ENCODE peak calls at places on chromosomes 6 and 20, in ten cellular contexts. One of them, this sample, is unnamed.

GRCh38 chr6:123094768-123095167 is 98.7 kb downstream of the CLVS2 start:
- DNase-seq in adrenal gland: no peak
- DNase-seq in lung: no peak
- DNase-seq in IMR-90: no peak
- DNase-seq in cardiac muscle cell: no peak
- DNase-seq in BE2C: no peak
- DNase-seq in neuronal stem cell: no peak
- DNase-seq in neural progenitor cell: no peak
- DNase-seq in CD8-positive, alpha-beta memory T cell: no peak
- DNase-seq in A549: no peak
- DNase-seq in this sample: no peak

GRCh38 chr6:168035661-168036616 is 38.5 kb downstream of the KIF25 start:
- DNase-seq in BE2C: no peak
- DNase-seq in cardiac muscle cell: no peak
- DNase-seq in IMR-90: peak; percentile 85
- DNase-seq in neural progenitor cell: peak; percentile 25
- DNase-seq in neuronal stem cell: no peak
- DNase-seq in CD8-positive, alpha-beta memory T cell: no peak
- DNase-seq in adrenal gland: no peak
- DNase-seq in A549: peak; percentile 21
- DNase-seq in lung: no peak
- DNase-seq in this sample: peak; percentile 56

GRCh38 chr20:57480444-57481152 is 44.3 kb downstream of the CTCFL start:
- DNase-seq in neuronal stem cell: no peak
- DNase-seq in cardiac muscle cell: peak; percentile 62
- DNase-seq in BE2C: no peak
- DNase-seq in CD8-positive, alpha-beta memory T cell: no peak
- DNase-seq in neural progenitor cell: no peak
- DNase-seq in A549: no peak
- DNase-seq in lung: no peak
- DNase-seq in IMR-90: no peak
- DNase-seq in adrenal gland: no peak
- DNase-seq in this sample: no peak

GRCh38 chr6:4817551-4817950 is 41.3 kb downstream of the CDYL start:
- DNase-seq in BE2C: no peak
- DNase-seq in adrenal gland: no peak
- DNase-seq in cardiac muscle cell: no peak
- DNase-seq in IMR-90: peak; percentile 52
- DNase-seq in neuronal stem cell: no peak
- DNase-seq in neural progenitor cell: no peak
- DNase-seq in lung: no peak
- DNase-seq in CD8-positive, alpha-beta memory T cell: no peak
- DNase-seq in A549: no peak
- DNase-seq in this sample: no peak

GRCh38 chr20:62359491-62360121 is 7.5 kb downstream of the LAMA5 start:
- DNase-seq in IMR-90: no peak
- DNase-seq in adrenal gland: peak; percentile 49
- DNase-seq in BE2C: peak; percentile 10
- DNase-seq in cardiac muscle cell: no peak
- DNase-seq in lung: no peak
- DNase-seq in neural progenitor cell: no peak
- DNase-seq in A549: no peak
- DNase-seq in CD8-positive, alpha-beta memory T cell: no peak
- DNase-seq in neuronal stem cell: no peak
- DNase-seq in this sample: no peak

GRCh38 chr20:41081276-41081814 is 52.7 kb downstream of the TOP1 start:
- DNase-seq in adrenal gland: no peak
- DNase-seq in BE2C: no peak
- DNase-seq in CD8-positive, alpha-beta memory T cell: no peak
- DNase-seq in IMR-90: peak; percentile 82
- DNase-seq in lung: no peak
- DNase-seq in cardiac muscle cell: no peak
- DNase-seq in neuronal stem cell: no peak
- DNase-seq in A549: no peak
- DNase-seq in neural progenitor cell: no peak
- DNase-seq in this sample: no peak

GRCh38 chr20:860891-861290 is 27.4 kb downstream of the FAM110A start:
- DNase-seq in A549: no peak
- DNase-seq in CD8-positive, alpha-beta memory T cell: no peak
- DNase-seq in neuronal stem cell: no peak
- DNase-seq in BE2C: no peak
- DNase-seq in adrenal gland: no peak
- DNase-seq in lung: no peak
- DNase-seq in neural progenitor cell: no peak
- DNase-seq in cardiac muscle cell: no peak
- DNase-seq in IMR-90: no peak
- DNase-seq in this sample: no peak

GRCh38 chr6:35015996-35016395 is 125.1 kb downstream of the TCP11 start:
- DNase-seq in neural progenitor cell: no peak
- DNase-seq in neuronal stem cell: no peak
- DNase-seq in lung: no peak
- DNase-seq in IMR-90: peak; percentile 56
- DNase-seq in BE2C: no peak
- DNase-seq in CD8-positive, alpha-beta memory T cell: no peak
- DNase-seq in adrenal gland: peak; percentile 30
- DNase-seq in A549: no peak
- DNase-seq in cardiac muscle cell: no peak
- DNase-seq in this sample: no peak

GRCh38 chr20:904146-904545 is 12.0 kb downstream of the ANGPT4 start:
- DNase-seq in A549: no peak
- DNase-seq in cardiac muscle cell: no peak
- DNase-seq in lung: no peak
- DNase-seq in neural progenitor cell: no peak
- DNase-seq in adrenal gland: no peak
- DNase-seq in IMR-90: no peak
- DNase-seq in BE2C: no peak
- DNase-seq in neuronal stem cell: no peak
- DNase-seq in CD8-positive, alpha-beta memory T cell: no peak
- DNase-seq in this sample: no peak

GRCh38 chr6:26312096-26312463 is 52.9 kb upstream of the BTN3A2 start:
- DNase-seq in neural progenitor cell: no peak
- DNase-seq in A549: no peak
- DNase-seq in CD8-positive, alpha-beta memory T cell: no peak
- DNase-seq in adrenal gland: no peak
- DNase-seq in lung: no peak
- DNase-seq in cardiac muscle cell: no peak
- DNase-seq in BE2C: no peak
- DNase-seq in neuronal stem cell: no peak
- DNase-seq in IMR-90: no peak
- DNase-seq in this sample: peak; percentile 43

GRCh38 chr20:4956200-4956810 is 45.0 kb downstream of the SLC23A2 start:
- DNase-seq in BE2C: no peak
- DNase-seq in cardiac muscle cell: peak; percentile 66
- DNase-seq in A549: peak; percentile 79
- DNase-seq in neuronal stem cell: peak; percentile 44
- DNase-seq in IMR-90: peak; percentile 75
- DNase-seq in lung: no peak
- DNase-seq in CD8-positive, alpha-beta memory T cell: no peak
- DNase-seq in adrenal gland: no peak
- DNase-seq in neural progenitor cell: peak; percentile 74
- DNase-seq in this sample: peak; percentile 71

GRCh38 chr20:16215056-16215455 is 358.2 kb downstream of the KIF16B start:
- DNase-seq in lung: no peak
- DNase-seq in IMR-90: no peak
- DNase-seq in neuronal stem cell: no peak
- DNase-seq in BE2C: no peak
- DNase-seq in cardiac muscle cell: peak; percentile 23
- DNase-seq in A549: no peak
- DNase-seq in neural progenitor cell: peak; percentile 24
- DNase-seq in adrenal gland: no peak
- DNase-seq in CD8-positive, alpha-beta memory T cell: no peak
- DNase-seq in this sample: no peak

GRCh38 chr6:15389759-15390723 is 144.2 kb downstream of the JARID2 start:
- DNase-seq in neuronal stem cell: peak; percentile 69
- DNase-seq in neural progenitor cell: peak; percentile 87
- DNase-seq in lung: no peak
- DNase-seq in cardiac muscle cell: peak; percentile 82
- DNase-seq in CD8-positive, alpha-beta memory T cell: no peak
- DNase-seq in BE2C: peak; percentile 68
- DNase-seq in adrenal gland: no peak
- DNase-seq in A549: peak; percentile 25
- DNase-seq in IMR-90: peak; percentile 66
- DNase-seq in this sample: peak; percentile 82

GRCh38 chr20:63701329-63702035 is 5.0 kb downstream of the TNFRSF6B start:
- DNase-seq in neuronal stem cell: no peak
- DNase-seq in IMR-90: no peak
- DNase-seq in cardiac muscle cell: no peak
- DNase-seq in CD8-positive, alpha-beta memory T cell: no peak
- DNase-seq in A549: no peak
- DNase-seq in neural progenitor cell: no peak
- DNase-seq in BE2C: peak; percentile 22
- DNase-seq in lung: no peak
- DNase-seq in adrenal gland: peak; percentile 16
- DNase-seq in this sample: no peak
- H3K4me1 ChIP-seq in neuronal stem cell: peaks cover 8% of the 10 kb centered on the region
- H3K4me1 ChIP-seq in IMR-90: peaks cover 25% of the 10 kb centered on the region
- H3K4me1 ChIP-seq in cardiac muscle cell: peaks cover 7% of the 10 kb centered on the region
- H3K4me1 ChIP-seq in CD8-positive, alpha-beta memory T cell: peaks cover 23% of the 10 kb centered on the region
- H3K4me1 ChIP-seq in A549: peaks cover 40% of the 10 kb centered on the region
- H3K4me1 ChIP-seq in neural progenitor cell: peaks cover 7% of the 10 kb centered on the region
- H3K4me1 ChIP-seq in BE2C: peaks cover 43% of the 10 kb centered on the region
- H3K4me1 ChIP-seq in lung: no peaks in the 10 kb centered on the region
- H3K4me1 ChIP-seq in adrenal gland: peaks cover 28% of the 10 kb centered on the region
- H3K4me1 ChIP-seq in this sample: peaks cover 16% of the 10 kb centered on the region

GRCh38 chr6:116388924-116389323 is 18.2 kb downstream of the DSE start:
- DNase-seq in A549: no peak
- DNase-seq in lung: no peak
- DNase-seq in neural progenitor cell: no peak
- DNase-seq in neuronal stem cell: no peak
- DNase-seq in cardiac muscle cell: no peak
- DNase-seq in CD8-positive, alpha-beta memory T cell: no peak
- DNase-seq in adrenal gland: no peak
- DNase-seq in IMR-90: no peak
- DNase-seq in BE2C: no peak
- DNase-seq in this sample: no peak

GRCh38 chr6:116385911-116386310 is 15.2 kb downstream of the DSE start:
- DNase-seq in adrenal gland: no peak
- DNase-seq in lung: no peak
- DNase-seq in neural progenitor cell: no peak
- DNase-seq in IMR-90: peak; percentile 33
- DNase-seq in cardiac muscle cell: no peak
- DNase-seq in neuronal stem cell: no peak
- DNase-seq in BE2C: no peak
- DNase-seq in A549: no peak
- DNase-seq in CD8-positive, alpha-beta memory T cell: no peak
- DNase-seq in this sample: no peak

GRCh38 chr6:116386581-116387299 is 16.0 kb downstream of the DSE start:
- DNase-seq in BE2C: no peak
- DNase-seq in A549: peak; percentile 9
- DNase-seq in neural progenitor cell: no peak
- DNase-seq in IMR-90: peak; percentile 80
- DNase-seq in neuronal stem cell: no peak
- DNase-seq in cardiac muscle cell: no peak
- DNase-seq in lung: no peak
- DNase-seq in adrenal gland: no peak
- DNase-seq in CD8-positive, alpha-beta memory T cell: no peak
- DNase-seq in this sample: peak; percentile 32

GRCh38 chr6:116385462-116385807 is 14.7 kb downstream of the DSE start:
- DNase-seq in adrenal gland: peak; percentile 42
- DNase-seq in neural progenitor cell: no peak
- DNase-seq in neuronal stem cell: no peak
- DNase-seq in cardiac muscle cell: no peak
- DNase-seq in CD8-positive, alpha-beta memory T cell: no peak
- DNase-seq in BE2C: no peak
- DNase-seq in A549: no peak
- DNase-seq in lung: no peak
- DNase-seq in IMR-90: peak; percentile 82
- DNase-seq in this sample: no peak

GRCh38 chr6:116387374-116387773 is 16.6 kb downstream of the DSE start:
- DNase-seq in neuronal stem cell: no peak
- DNase-seq in IMR-90: peak; percentile 90
- DNase-seq in BE2C: no peak
- DNase-seq in lung: no peak
- DNase-seq in adrenal gland: no peak
- DNase-seq in cardiac muscle cell: no peak
- DNase-seq in A549: no peak
- DNase-seq in CD8-positive, alpha-beta memory T cell: no peak
- DNase-seq in neural progenitor cell: no peak
- DNase-seq in this sample: no peak
- H3K4me1 ChIP-seq in neuronal stem cell: no peaks in the 10 kb centered on the region
- H3K4me1 ChIP-seq in IMR-90: peaks cover 20% of the 10 kb centered on the region
- H3K4me1 ChIP-seq in BE2C: peaks cover 8% of the 10 kb centered on the region
- H3K4me1 ChIP-seq in lung: peaks cover 12% of the 10 kb centered on the region
- H3K4me1 ChIP-seq in adrenal gland: peaks cover 14% of the 10 kb centered on the region
- H3K4me1 ChIP-seq in cardiac muscle cell: peaks cover 25% of the 10 kb centered on the region
- H3K4me1 ChIP-seq in A549: peaks cover 36% of the 10 kb centered on the region
- H3K4me1 ChIP-seq in CD8-positive, alpha-beta memory T cell: peaks cover 4% of the 10 kb centered on the region
- H3K4me1 ChIP-seq in neural progenitor cell: no peaks in the 10 kb centered on the region
- H3K4me1 ChIP-seq in this sample: peaks cover 22% of the 10 kb centered on the region

GRCh38 chr6:24991748-24992467 is 56.1 kb upstream of the RIPOR2 start:
- DNase-seq in neural progenitor cell: peak; percentile 80
- DNase-seq in adrenal gland: peak; percentile 34
- DNase-seq in A549: peak; percentile 22
- DNase-seq in BE2C: peak; percentile 66
- DNase-seq in IMR-90: peak; percentile 48
- DNase-seq in neuronal stem cell: peak; percentile 47
- DNase-seq in cardiac muscle cell: peak; percentile 81
- DNase-seq in CD8-positive, alpha-beta memory T cell: peak; percentile 54
- DNase-seq in lung: peak; percentile 53
- DNase-seq in this sample: peak; percentile 75
- H3K4me1 ChIP-seq in neural progenitor cell: no peaks in the 10 kb centered on the region
- H3K4me1 ChIP-seq in adrenal gland: no peaks in the 10 kb centered on the region
- H3K4me1 ChIP-seq in A549: no peaks in the 10 kb centered on the region
- H3K4me1 ChIP-seq in BE2C: no peaks in the 10 kb centered on the region
- H3K4me1 ChIP-seq in IMR-90: peaks cover 3% of the 10 kb centered on the region
- H3K4me1 ChIP-seq in neuronal stem cell: no peaks in the 10 kb centered on the region
- H3K4me1 ChIP-seq in cardiac muscle cell: peaks cover 5% of the 10 kb centered on the region
- H3K4me1 ChIP-seq in CD8-positive, alpha-beta memory T cell: peaks cover 43% of the 10 kb centered on the region
- H3K4me1 ChIP-seq in lung: no peaks in the 10 kb centered on the region
- H3K4me1 ChIP-seq in this sample: no peaks in the 10 kb centered on the region

DNA sequence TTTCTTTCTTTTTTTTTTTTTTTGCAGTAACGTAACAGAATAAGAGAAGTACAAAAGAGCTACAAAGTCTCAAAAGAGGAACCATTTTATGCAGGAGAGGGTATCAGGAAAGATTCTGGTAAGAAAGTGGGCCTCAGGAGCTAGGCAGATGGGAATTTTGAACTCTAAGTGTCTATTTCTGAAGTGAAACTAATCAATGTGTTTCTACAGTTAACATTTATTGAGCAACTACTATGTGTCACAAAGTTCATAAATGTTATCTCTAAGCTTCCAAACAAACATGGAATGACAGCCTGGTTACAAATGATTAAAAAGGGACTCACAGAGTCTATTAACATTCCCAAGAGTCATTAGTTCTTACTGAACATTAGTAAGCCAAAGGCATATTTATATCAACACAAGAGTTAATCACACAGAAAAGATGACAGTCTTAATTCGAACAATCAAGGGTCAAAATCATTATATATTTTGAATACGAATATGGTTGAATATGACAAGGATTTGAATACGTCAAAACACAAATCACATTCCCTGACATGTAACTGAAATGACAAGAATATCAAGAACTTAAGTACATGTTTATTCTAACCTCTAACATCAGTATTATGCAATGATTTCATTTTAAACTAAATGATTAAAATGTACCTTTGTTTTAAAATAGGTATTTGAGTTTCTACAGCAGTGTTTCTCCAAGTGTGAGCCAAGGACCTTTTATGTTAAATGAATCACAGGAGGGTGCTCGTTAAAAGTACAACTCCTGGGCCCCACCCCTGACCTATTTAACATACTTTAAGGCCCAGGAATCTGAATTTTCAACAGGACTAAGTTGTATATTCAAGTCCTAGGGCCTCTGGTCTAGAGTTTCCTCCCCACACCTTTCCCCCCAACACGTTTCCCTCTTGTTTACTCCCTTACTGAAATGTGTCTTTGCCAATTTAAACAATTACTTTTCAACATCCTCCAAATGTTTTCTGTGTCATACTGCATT is 89.7 kb downstream of the ATXN1 start:
- DNase-seq in lung: no peak
- DNase-seq in BE2C: no peak
- DNase-seq in adrenal gland: no peak
- DNase-seq in IMR-90: no peak
- DNase-seq in CD8-positive, alpha-beta memory T cell: no peak
- DNase-seq in neural progenitor cell: no peak
- DNase-seq in neuronal stem cell: no peak
- DNase-seq in cardiac muscle cell: no peak
- DNase-seq in A549: no peak
- DNase-seq in this sample: no peak
- H3K4me1 ChIP-seq in lung: peaks cover 40% of the 10 kb centered on the region
- H3K4me1 ChIP-seq in BE2C: no peaks in the 10 kb centered on the region
- H3K4me1 ChIP-seq in adrenal gland: peaks cover 4% of the 10 kb centered on the region
- H3K4me1 ChIP-seq in IMR-90: peaks cover 15% of the 10 kb centered on the region
- H3K4me1 ChIP-seq in CD8-positive, alpha-beta memory T cell: peaks cover 20% of the 10 kb centered on the region
- H3K4me1 ChIP-seq in neural progenitor cell: no peaks in the 10 kb centered on the region
- H3K4me1 ChIP-seq in neuronal stem cell: no peaks in the 10 kb centered on the region
- H3K4me1 ChIP-seq in cardiac muscle cell: peaks cover 8% of the 10 kb centered on the region
- H3K4me1 ChIP-seq in A549: peaks cover 60% of the 10 kb centered on the region
- H3K4me1 ChIP-seq in this sample: peaks cover 16% of the 10 kb centered on the region